ENCODE peak calls at places on chromosomes 12 and 14, in six cellular contexts. Z, M, U, V, N and W are unnamed samples.

GRCh38 chr12:65525501-65526141 is 247.1 kb downstream of the MSRB3 start:
- DNase-seq in Z (no peak), N (no peak), U (no peak), M (no peak), V (no peak), W (no peak)

GRCh38 chr12:63353559-63353958 is 202.6 kb upstream of the AVPR1A start:
- DNase-seq in M (no peak), V (no peak), N (no peak), U (no peak), Z (no peak), W (no peak)

GRCh38 chr12:25322918-25323773 is 72.4 kb upstream of the KRAS start:
- DNase-seq in U (no peak), V (no peak), Z (no peak), M (no peak), N (no peak), W (no peak)

GRCh38 chr12:107344035-107344808 is 250.9 kb upstream of the CRY1 start:
- DNase-seq in M (peak), V (no peak), Z (no peak), U (no peak), N (no peak), W (no peak)

GRCh38 chr12:71392521-71393145 is 47.0 kb upstream of the LGR5 start:
- DNase-seq in N (peak), U (peak), Z (peak), M (peak), V (no peak), W (peak)

GRCh38 chr14:35215110-35215872 is 76.9 kb upstream of the PSMA6 start:
- DNase-seq in Z (no peak), U (no peak), M (peak), V (no peak), N (no peak), W (no peak)

GRCh38 chr12:2291182-2291832 is 238.5 kb downstream of the CACNA1C start:
- DNase-seq in N (no peak), V (peak), U (peak), Z (peak), M (peak), W (peak)

GRCh38 chr12:56222531-56222895 is 791 bp upstream of the RNF41 start:
- DNase-seq in V (no peak), U (no peak), N (no peak), M (no peak), Z (no peak), W (no peak)

GRCh38 chr14:61125314-61126082 is 144.5 kb downstream of the SLC38A6 start:
- DNase-seq in U (no peak), M (no peak), V (no peak), Z (no peak), N (no peak), W (no peak)

GRCh38 chr12:89454080-89454848 is 70.3 kb downstream of the GALNT4 start:
- DNase-seq in Z (no peak), V (no peak), U (no peak), M (no peak), N (no peak), W (no peak)

GRCh38 chr14:24079521-24080141 is 8.3 kb downstream of the CPNE6 start:
- DNase-seq in U (no peak), M (no peak), N (no peak), V (peak), Z (no peak), W (no peak)

GRCh38 chr12:113299619-113300237 is 35.2 kb downstream of the SLC8B1 start:
- DNase-seq in Z (no peak), U (peak), V (no peak), N (no peak), M (peak), W (no peak)

GRCh38 chr14:88985654-88986053 is 161.2 kb downstream of the TTC8 start:
- DNase-seq in Z (no peak), M (no peak), U (no peak), V (no peak), N (no peak), W (no peak)

GRCh38 chr12:115541891-115542361 is 735.6 kb downstream of the MED13L start:
- DNase-seq in Z (no peak), N (no peak), U (no peak), V (no peak), M (no peak), W (no peak)

GRCh38 chr14:101947577-101947903 is 16.8 kb upstream of the DYNC1H1 start:
- DNase-seq in M (no peak), Z (no peak), U (no peak), V (no peak), N (no peak), W (no peak)

GRCh38 chr14:70708717-70709570 is 67.2 kb downstream of the TTC9 start:
- DNase-seq in Z (no peak), N (no peak), M (no peak), V (peak), U (no peak), W (no peak)

GRCh38 chr12:14845350-14845750 is 2.0 kb upstream of the ART4 start:
- DNase-seq in M (peak), N (no peak), U (peak), Z (peak), V (no peak), W (peak)

GRCh38 chr12:124105546-124105945 is 132.5 kb downstream of the ZNF664 start:
- DNase-seq in V (no peak), M (no peak), Z (no peak), N (no peak), U (no peak), W (no peak)

GRCh38 chr12:132474237-132474741 is 15.7 kb upstream of the FBRSL1 start:
- DNase-seq in M (no peak), N (no peak), U (no peak), V (no peak), Z (no peak), W (no peak)

GRCh38 chr12:67475725-67476124 is 172.8 kb upstream of the DYRK2 start:
- DNase-seq in V (no peak), N (no peak), Z (no peak), M (no peak), U (no peak), W (no peak)

GRCh38 chr12:83210933-83211332 is 524.2 kb downstream of the TMTC2 start:
- DNase-seq in V (no peak), Z (no peak), N (no peak), M (no peak), U (no peak), W (no peak)

GRCh38 chr14:35342160-35343010 is 50.2 kb downstream of the PSMA6 start:
- DNase-seq in Z (no peak), V (no peak), M (no peak), U (no peak), N (no peak), W (no peak)

GRCh38 chr12:12786371-12786715 is 884 bp downstream of the APOLD1 start:
- DNase-seq in Z (no peak), M (no peak), N (no peak), U (no peak), V (no peak), W (no peak)

GRCh38 chr12:47741340-47741703 is 16.0 kb upstream of the ENDOU start:
- DNase-seq in N (no peak), M (no peak), V (no peak), U (no peak), Z (no peak), W (no peak)

GRCh38 chr14:48826058-48826457 is 760.1 kb downstream of the RPS29 start:
- DNase-seq in Z (no peak), M (no peak), N (no peak), U (no peak), V (no peak), W (no peak)
- TF ChIP-seq TAF1 in Z (no peak), M (no peak), N (no peak), U (no peak), V (no peak), W (no peak)

DNA sequence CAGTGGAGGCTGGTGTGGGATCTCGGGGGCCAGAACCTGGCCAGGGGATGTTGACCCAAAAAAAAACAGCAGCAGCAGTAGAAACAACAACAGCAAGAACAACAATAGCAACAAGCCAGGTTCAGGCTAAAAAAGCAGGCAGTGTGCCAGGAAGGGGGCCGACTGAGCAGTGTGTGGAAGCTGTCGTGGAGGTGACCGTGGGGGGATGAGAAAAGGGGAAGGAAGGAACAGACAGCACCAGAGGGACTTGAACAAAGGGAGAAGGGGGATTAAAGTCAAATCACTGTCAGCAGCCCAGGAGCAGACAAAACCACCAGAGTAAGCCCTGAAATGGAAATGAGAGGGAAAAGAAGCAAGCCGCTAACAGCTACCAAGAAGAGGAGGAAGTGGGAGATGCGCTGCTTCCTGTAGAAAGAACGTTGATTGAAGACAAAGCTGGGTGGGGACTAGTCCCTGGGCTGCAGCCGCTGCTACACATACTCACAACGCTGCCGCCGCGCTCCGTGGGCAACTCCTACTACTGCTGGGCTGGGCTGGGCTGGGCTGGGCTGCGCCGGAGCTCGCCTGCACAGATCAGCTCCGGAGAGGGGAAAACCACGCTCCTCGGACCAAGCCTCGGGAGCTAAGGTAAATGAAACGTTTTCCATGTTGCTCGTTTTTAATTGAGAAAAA is at the start of gene GNG2:
- DNase-seq in V (peak), M (no peak), Z (no peak), U (no peak), N (peak), W (peak)
- TF ChIP-seq POLR2A in V (no peak), M (no peak), Z (peak), U (no peak), N (peak), W (peak)

DNA sequence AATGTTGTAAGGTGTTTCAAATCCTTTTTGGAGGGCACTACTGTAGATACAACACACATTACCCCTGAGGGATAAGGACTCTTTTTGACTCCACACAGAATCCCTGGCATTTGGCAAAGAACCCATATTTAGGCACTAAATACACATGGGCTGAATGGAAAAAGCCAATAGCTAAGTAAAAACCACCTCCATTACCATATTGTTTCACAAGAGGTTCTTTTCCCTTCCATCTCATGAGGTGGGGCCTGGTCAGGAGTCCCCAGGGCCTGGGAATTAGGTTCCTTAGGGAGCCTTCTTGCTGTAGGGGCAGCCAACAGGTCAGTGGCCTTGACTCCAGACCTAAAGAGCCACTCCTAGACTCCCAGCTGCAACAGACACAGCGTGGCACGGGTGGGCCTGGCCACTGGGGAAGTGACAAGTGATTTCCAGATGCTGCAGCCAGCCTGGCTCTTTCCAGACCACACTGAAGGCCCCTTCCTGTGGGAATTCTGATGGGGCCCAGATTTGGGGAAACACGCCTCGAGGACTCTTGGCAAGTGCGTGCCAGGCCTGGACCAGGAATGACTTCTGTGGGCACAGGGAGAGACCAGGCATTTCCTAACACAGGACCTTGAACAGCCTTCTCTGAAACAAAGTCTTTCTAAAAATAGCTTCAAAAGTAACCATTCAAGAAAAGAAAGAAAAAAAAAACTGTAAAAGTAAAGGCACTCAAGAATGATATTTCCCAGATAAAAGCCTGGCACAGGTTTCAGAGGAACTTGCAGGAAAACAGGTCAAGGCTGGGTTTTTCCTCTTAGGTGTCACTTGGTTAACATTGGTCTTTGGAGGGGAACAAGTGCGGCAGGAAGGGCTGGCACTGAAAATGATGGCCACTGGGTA is 18.1 kb downstream of the SSH1 start:
- DNase-seq in M (no peak), U (no peak), Z (no peak), V (no peak), N (no peak), W (no peak)
- TF ChIP-seq POLR2AphosphoS5 in M (no peak), U (no peak), Z (no peak), V (no peak), N (no peak), W (no peak)

GRCh38 chr14:104913413-104913812 is 11.3 kb upstream of the PLD4 start:
- DNase-seq in U (no peak), N (no peak), M (no peak), Z (no peak), V (no peak), W (no peak)
- TF ChIP-seq TAF1 in U (no peak), N (no peak), M (no peak), Z (no peak), V (no peak), W (no peak)